ENCODE peak calls at places on chromosomes 7 and 10, in seven cellular contexts. One of them, this sample, is unnamed.

GRCh38 chr10:15200626-15201025 is 32.1 kb upstream of the NMT2 start:
- DNase-seq in adrenal gland: no peak
- DNase-seq in HCT116: peak; percentile 90
- DNase-seq in CD8-positive, alpha-beta T cell: no peak
- DNase-seq in tibial artery: no peak
- DNase-seq in body of pancreas: no peak
- DNase-seq in A549: peak; percentile 81
- DNase-seq in this sample: no peak

GRCh38 chr7:7201583-7202374 is 19.4 kb downstream of the C1GALT1 start:
- DNase-seq in adrenal gland: no peak
- DNase-seq in HCT116: no peak
- DNase-seq in CD8-positive, alpha-beta T cell: peak; percentile 35
- DNase-seq in tibial artery: no peak
- DNase-seq in body of pancreas: no peak
- DNase-seq in A549: no peak
- DNase-seq in this sample: no peak

GRCh38 chr7:15407910-15408309 is 153.9 kb downstream of the AGMO start:
- DNase-seq in adrenal gland: no peak
- DNase-seq in HCT116: no peak
- DNase-seq in CD8-positive, alpha-beta T cell: no peak
- DNase-seq in tibial artery: no peak
- DNase-seq in body of pancreas: no peak
- DNase-seq in A549: no peak
- DNase-seq in this sample: no peak

GRCh38 chr10:49363309-49364031 is 32.4 kb downstream of the DRGX start:
- DNase-seq in adrenal gland: no peak
- DNase-seq in HCT116: no peak
- DNase-seq in CD8-positive, alpha-beta T cell: no peak
- DNase-seq in tibial artery: no peak
- DNase-seq in body of pancreas: no peak
- DNase-seq in A549: no peak
- DNase-seq in this sample: no peak

GRCh38 chr10:93596539-93596938 is 4.5 kb downstream of the RBP4 start:
- DNase-seq in adrenal gland: no peak
- DNase-seq in HCT116: peak; percentile 19
- DNase-seq in CD8-positive, alpha-beta T cell: no peak
- DNase-seq in tibial artery: no peak
- DNase-seq in body of pancreas: no peak
- DNase-seq in A549: peak; percentile 12
- DNase-seq in this sample: no peak

GRCh38 chr10:62244785-62245595 is 23.7 kb downstream of the RTKN2 start:
- DNase-seq in adrenal gland: peak; percentile 24
- DNase-seq in HCT116: peak; percentile 53
- DNase-seq in CD8-positive, alpha-beta T cell: peak; percentile 48
- DNase-seq in tibial artery: no peak
- DNase-seq in body of pancreas: peak; percentile 44
- DNase-seq in A549: peak; percentile 67
- DNase-seq in this sample: no peak

GRCh38 chr7:158111556-158111880 is 476.1 kb downstream of the PTPRN2 start:
- DNase-seq in adrenal gland: no peak
- DNase-seq in HCT116: no peak
- DNase-seq in CD8-positive, alpha-beta T cell: no peak
- DNase-seq in tibial artery: no peak
- DNase-seq in body of pancreas: no peak
- DNase-seq in A549: no peak
- DNase-seq in this sample: no peak

GRCh38 chr7:7884855-7885254 is 83.7 kb upstream of the GLCCI1 start:
- DNase-seq in adrenal gland: no peak
- DNase-seq in HCT116: no peak
- DNase-seq in CD8-positive, alpha-beta T cell: no peak
- DNase-seq in tibial artery: no peak
- DNase-seq in body of pancreas: no peak
- DNase-seq in A549: no peak
- DNase-seq in this sample: no peak

GRCh38 chr7:140744005-140744404 is 47.5 kb downstream of the NDUFB2 start:
- DNase-seq in adrenal gland: no peak
- DNase-seq in HCT116: no peak
- DNase-seq in CD8-positive, alpha-beta T cell: no peak
- DNase-seq in tibial artery: no peak
- DNase-seq in body of pancreas: no peak
- DNase-seq in A549: no peak
- DNase-seq in this sample: no peak

DNA sequence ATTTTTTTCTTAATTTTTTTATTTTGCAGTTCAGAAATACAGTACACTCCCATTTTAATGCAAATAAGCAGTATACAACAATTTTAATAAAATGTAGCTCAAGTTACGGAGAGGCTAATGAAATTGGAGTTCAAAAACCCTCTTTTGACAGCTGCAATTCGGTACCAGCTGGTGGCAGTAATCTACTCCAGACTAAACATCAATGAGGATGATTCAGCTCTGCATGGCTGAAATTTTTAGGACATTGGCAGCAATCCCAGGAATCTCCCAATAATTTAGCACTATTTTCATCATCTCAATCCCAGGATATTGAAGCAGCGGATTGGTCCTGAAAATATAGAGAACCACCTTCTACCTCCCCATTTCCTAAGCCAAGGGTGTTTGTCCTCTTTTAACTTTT is 278.8 kb downstream of the CACNA2D1 start:
- DNase-seq in adrenal gland: peak; percentile 42
- DNase-seq in HCT116: no peak
- DNase-seq in CD8-positive, alpha-beta T cell: no peak
- DNase-seq in tibial artery: peak; percentile 27
- DNase-seq in body of pancreas: peak; percentile 5
- DNase-seq in A549: peak; percentile 46
- DNase-seq in this sample: no peak
- TF ChIP-seq CTCF in adrenal gland: peak; percentile 32
- TF ChIP-seq CTCF in HCT116: no peak
- TF ChIP-seq CTCF in CD8-positive, alpha-beta T cell: no peak
- TF ChIP-seq CTCF in tibial artery: no peak
- TF ChIP-seq CTCF in body of pancreas: no peak
- TF ChIP-seq CTCF in A549: peak; percentile 48
- TF ChIP-seq CTCF in this sample: no peak

DNA sequence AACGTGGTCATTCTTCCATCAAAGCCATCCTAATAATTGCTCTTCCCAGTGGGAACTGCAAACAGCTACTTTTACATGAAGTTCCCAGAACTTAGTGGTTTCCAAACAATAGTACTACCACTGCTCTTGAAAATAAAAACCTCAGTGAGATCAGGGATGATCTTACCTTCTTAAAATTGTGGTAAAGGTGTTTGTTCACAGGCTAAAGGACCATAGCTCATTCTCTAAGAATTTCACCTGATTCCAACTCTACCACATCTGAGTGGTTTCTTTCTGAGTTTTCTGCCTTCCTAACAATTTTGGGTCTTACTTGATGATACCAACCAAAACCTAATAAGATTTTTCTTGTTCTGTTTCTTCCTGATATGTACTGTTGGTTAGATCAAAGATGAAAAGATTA is 45.6 kb upstream of the AGBL3 start:
- DNase-seq in adrenal gland: no peak
- DNase-seq in HCT116: no peak
- DNase-seq in CD8-positive, alpha-beta T cell: no peak
- DNase-seq in tibial artery: no peak
- DNase-seq in body of pancreas: no peak
- DNase-seq in A549: no peak
- DNase-seq in this sample: no peak
- H3K4me1 ChIP-seq in adrenal gland: peaks cover 5% of the 10 kb centered on the region
- H3K4me1 ChIP-seq in HCT116: no peaks in the 10 kb centered on the region
- H3K4me1 ChIP-seq in CD8-positive, alpha-beta T cell: peaks cover 2% of the 10 kb centered on the region
- H3K4me1 ChIP-seq in tibial artery: peaks cover 76% of the 10 kb centered on the region
- H3K4me1 ChIP-seq in body of pancreas: peaks cover 19% of the 10 kb centered on the region
- H3K4me1 ChIP-seq in A549: peaks cover 41% of the 10 kb centered on the region
- H3K4me1 ChIP-seq in this sample: peaks cover 12% of the 10 kb centered on the region

DNA sequence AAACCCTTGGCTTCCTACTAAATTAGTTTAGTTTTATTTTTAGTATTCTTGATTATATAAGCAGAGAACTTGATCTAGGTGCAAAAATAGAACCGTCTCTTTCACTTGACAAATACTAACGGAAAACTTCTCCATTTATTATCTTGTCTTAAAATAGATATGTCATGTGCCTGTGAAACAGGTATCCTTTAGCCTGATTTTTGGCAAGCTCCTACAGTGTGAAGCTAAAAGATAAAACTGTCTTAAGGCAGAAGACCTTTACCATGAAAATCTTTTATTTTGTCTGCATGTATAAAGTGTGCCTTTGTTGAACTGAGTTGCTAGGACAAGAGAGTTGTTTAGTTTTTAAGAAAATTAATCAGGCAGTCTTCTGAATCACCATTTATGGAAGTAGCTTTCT is 90.6 kb downstream of the CYP51A1 start:
- DNase-seq in adrenal gland: no peak
- DNase-seq in HCT116: no peak
- DNase-seq in CD8-positive, alpha-beta T cell: no peak
- DNase-seq in tibial artery: no peak
- DNase-seq in body of pancreas: no peak
- DNase-seq in A549: no peak
- DNase-seq in this sample: no peak
- H3K27ac ChIP-seq in adrenal gland: no peak overlapping the region
- H3K27ac ChIP-seq in HCT116: no peak overlapping the region
- H3K27ac ChIP-seq in CD8-positive, alpha-beta T cell: no peak overlapping the region
- H3K27ac ChIP-seq in tibial artery: no peak overlapping the region
- H3K27ac ChIP-seq in body of pancreas: no peak overlapping the region
- H3K27ac ChIP-seq in A549: no peak overlapping the region
- H3K27ac ChIP-seq in this sample: peak overlapping the region; percentile 65

GRCh38 chr7:50534690-50535290 is 30.4 kb downstream of the DDC start:
- DNase-seq in adrenal gland: peak; percentile 78
- DNase-seq in HCT116: peak; percentile 95
- DNase-seq in CD8-positive, alpha-beta T cell: no peak
- DNase-seq in tibial artery: no peak
- DNase-seq in body of pancreas: peak; percentile 19
- DNase-seq in A549: peak; percentile 96
- DNase-seq in this sample: no peak
- TF ChIP-seq CTCF in adrenal gland: no peak
- TF ChIP-seq CTCF in HCT116: no peak
- TF ChIP-seq CTCF in CD8-positive, alpha-beta T cell: no peak
- TF ChIP-seq CTCF in tibial artery: no peak
- TF ChIP-seq CTCF in body of pancreas: no peak
- TF ChIP-seq CTCF in A549: no peak
- TF ChIP-seq CTCF in this sample: no peak

DNA sequence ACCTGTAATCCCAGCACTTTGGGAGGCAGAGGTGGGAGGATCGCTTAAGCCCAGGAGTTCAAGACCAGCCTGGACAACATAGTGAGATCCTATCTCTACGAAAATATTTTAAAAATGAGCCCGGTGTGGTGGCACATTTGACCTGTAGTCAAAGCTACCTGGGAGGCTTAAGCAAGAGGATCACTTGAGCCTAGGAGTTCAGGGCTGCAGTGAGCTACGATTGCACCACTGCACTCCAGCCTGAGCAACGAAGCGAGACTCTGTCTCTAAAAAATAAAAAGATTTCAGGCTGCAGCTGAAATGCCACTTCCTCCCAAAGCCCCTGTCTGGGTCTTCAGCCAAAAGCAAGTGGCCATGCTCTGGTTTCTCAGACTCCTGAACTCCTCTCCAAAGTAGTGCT is 38.7 kb upstream of the CARD11 start:
- DNase-seq in adrenal gland: no peak
- DNase-seq in HCT116: no peak
- DNase-seq in CD8-positive, alpha-beta T cell: no peak
- DNase-seq in tibial artery: no peak
- DNase-seq in body of pancreas: no peak
- DNase-seq in A549: no peak
- DNase-seq in this sample: no peak
- H3K4me1 ChIP-seq in adrenal gland: no peaks in the 10 kb centered on the region
- H3K4me1 ChIP-seq in HCT116: no peaks in the 10 kb centered on the region
- H3K4me1 ChIP-seq in CD8-positive, alpha-beta T cell: peaks cover 8% of the 10 kb centered on the region
- H3K4me1 ChIP-seq in tibial artery: peaks cover 22% of the 10 kb centered on the region
- H3K4me1 ChIP-seq in body of pancreas: no peaks in the 10 kb centered on the region
- H3K4me1 ChIP-seq in A549: no peaks in the 10 kb centered on the region
- H3K4me1 ChIP-seq in this sample: no peaks in the 10 kb centered on the region

GRCh38 chr10:68107651-68108449 is 1.4 kb upstream of the MYPN start:
- DNase-seq in adrenal gland: no peak
- DNase-seq in HCT116: no peak
- DNase-seq in CD8-positive, alpha-beta T cell: no peak
- DNase-seq in tibial artery: no peak
- DNase-seq in body of pancreas: no peak
- DNase-seq in A549: no peak
- DNase-seq in this sample: no peak
- H3K27ac ChIP-seq in adrenal gland: no peak overlapping the region
- H3K27ac ChIP-seq in HCT116: no peak overlapping the region
- H3K27ac ChIP-seq in CD8-positive, alpha-beta T cell: no peak overlapping the region
- H3K27ac ChIP-seq in tibial artery: no peak overlapping the region
- H3K27ac ChIP-seq in body of pancreas: no peak overlapping the region
- H3K27ac ChIP-seq in A549: no peak overlapping the region
- H3K27ac ChIP-seq in this sample: no peak overlapping the region

This sample was measured in right lobe of liver.